ENCODE peak calls at places on chromosomes 5 and 9, in eight cellular contexts. U, P, X, M, E, F, D and T are unnamed samples.

GRCh38 chr5:178318893-178319292 is 86.3 kb upstream of the PHYKPL start:
- DNase-seq in P (no peak), E (no peak), X (no peak), D (peak; percentile 24), F (no peak), U (no peak), M (peak; percentile 40), T (no peak)

GRCh38 chr9:94611638-94612068 is 18.0 kb upstream of the FBP2 start:
- DNase-seq in M (no peak), E (no peak), X (no peak), F (no peak), D (no peak), U (no peak), P (peak; percentile 37), T (no peak)

GRCh38 chr5:32173394-32174010 is 617 bp downstream of the GOLPH3 start:
- DNase-seq in F (peak; percentile 52), E (peak; percentile 71), X (peak; percentile 76), P (peak; percentile 72), U (peak; percentile 65), D (no peak), M (peak; percentile 88), T (peak; percentile 43)

GRCh38 chr5:116444373-116445058 is 130.1 kb downstream of the SEMA6A start:
- DNase-seq in F (no peak), U (no peak), P (no peak), E (no peak), M (no peak), D (no peak), X (no peak), T (no peak)

GRCh38 chr5:133294380-133294779 is 242.6 kb downstream of the HSPA4 start:
- DNase-seq in X (no peak), E (no peak), M (no peak), P (no peak), U (no peak), F (no peak), D (no peak), T (no peak)

GRCh38 chr5:54681036-54681435 is 163.5 kb downstream of the SNX18 start:
- DNase-seq in E (no peak), P (no peak), X (no peak), D (no peak), U (no peak), F (no peak), M (no peak), T (no peak)

GRCh38 chr9:91577540-91577939 is 153.9 kb upstream of the NFIL3 start:
- DNase-seq in M (no peak), U (no peak), E (no peak), P (no peak), F (no peak), D (no peak), X (no peak), T (no peak)

GRCh38 chr5:119878712-119879111 is 249.4 kb downstream of the FAM170A start:
- DNase-seq in P (no peak), D (no peak), U (no peak), F (no peak), M (no peak), X (peak; percentile 64), E (no peak), T (no peak)

GRCh38 chr9:83304686-83305085 is 233.5 kb downstream of the FRMD3 start:
- DNase-seq in F (peak; percentile 37), P (peak; percentile 64), E (peak; percentile 55), U (peak; percentile 80), D (peak; percentile 91), X (no peak), M (peak; percentile 93), T (peak; percentile 71)

GRCh38 chr9:111854799-111855198 is 41.8 kb upstream of the UGCG start:
- DNase-seq in E (no peak), M (no peak), D (no peak), P (no peak), U (no peak), X (no peak), F (peak; percentile 35), T (no peak)

GRCh38 chr5:166509085-166509484 is 1782.4 kb upstream of the WWC1 start:
- DNase-seq in D (no peak), U (no peak), P (no peak), E (no peak), M (no peak), X (peak; percentile 76), F (no peak), T (no peak)

GRCh38 chr5:1054018-1054798 is 45.6 kb downstream of the NKD2 start:
- DNase-seq in F (no peak), D (no peak), U (peak; percentile 10), M (no peak), X (peak; percentile 8), E (no peak), P (no peak), T (no peak)

GRCh38 chr9:127448112-127448805 is 2.9 kb downstream of the RPL12 start:
- DNase-seq in X (no peak), D (no peak), P (no peak), U (no peak), E (no peak), M (no peak), F (no peak), T (no peak)

GRCh38 chr5:65742565-65743231 is 20.7 kb downstream of the NLN start:
- DNase-seq in E (no peak), D (no peak), M (no peak), P (no peak), U (no peak), F (peak; percentile 91), X (peak; percentile 44), T (no peak)

GRCh38 chr5:72246954-72247442 is 73.0 kb downstream of the MRPS27 start:
- DNase-seq in M (no peak), X (no peak), E (no peak), F (peak; percentile 69), P (no peak), U (no peak), D (no peak), T (no peak)

GRCh38 chr9:21141427-21141882 is at the start of gene IFNW1:
- DNase-seq in F (no peak), E (no peak), D (no peak), M (no peak), U (no peak), X (peak; percentile 43), P (no peak), T (no peak)

GRCh38 chr5:164394686-164395187 is 889.3 kb downstream of the MAT2B start:
- DNase-seq in U (no peak), M (no peak), E (no peak), P (no peak), D (no peak), F (no peak), X (no peak), T (no peak)

GRCh38 chr9:123119566-123119965 is 86.1 kb downstream of the GPR21 start:
- DNase-seq in P (no peak), X (no peak), M (no peak), E (no peak), U (no peak), D (no peak), F (no peak), T (no peak)

GRCh38 chr5:107304671-107305070 is 366.1 kb downstream of the EFNA5 start:
- DNase-seq in P (no peak), X (no peak), D (no peak), U (no peak), M (no peak), E (no peak), F (no peak), T (no peak)

GRCh38 chr5:150339165-150339564 is 18.3 kb upstream of the TCOF1 start:
- DNase-seq in D (no peak), E (no peak), F (no peak), U (no peak), P (no peak), M (no peak), X (no peak), T (no peak)

GRCh38 chr9:89491688-89492087 is 6.2 kb downstream of the SEMA4D start:
- DNase-seq in M (no peak), X (no peak), E (no peak), D (no peak), F (no peak), P (no peak), U (no peak), T (no peak)

GRCh38 chr5:126124706-126125345 is 298.4 kb upstream of the GRAMD2B start:
- DNase-seq in P (no peak), X (peak; percentile 16), U (no peak), M (no peak), D (no peak), E (no peak), F (peak; percentile 64), T (no peak)

GRCh38 chr5:96745844-96746531 is 61.8 kb downstream of the ERAP1 start:
- DNase-seq in F (peak; percentile 39), E (no peak), D (no peak), P (no peak), X (no peak), U (no peak), M (no peak), T (no peak)

GRCh38 chr9:72442212-72442607 is 77.2 kb upstream of the ZFAND5 start:
- DNase-seq in F (peak; percentile 88), U (no peak), M (no peak), X (peak; percentile 44), P (no peak), D (no peak), E (no peak), T (peak; percentile 19)

GRCh38 chr9:76913467-76913866 is 7.6 kb upstream of the PRUNE2 start:
- DNase-seq in E (no peak), X (no peak), D (no peak), P (no peak), F (no peak), M (no peak), U (no peak), T (no peak)

GRCh38 chr9:130860458-130861316 is 25.6 kb downstream of the ABL1 start:
- DNase-seq in U (peak; percentile 85), F (peak; percentile 99), X (peak; percentile 58), P (no peak), M (peak; percentile 97), D (peak; percentile 94), E (peak; percentile 38), T (no peak)
- H3K27ac ChIP-seq in U (peak overlapping the region; percentile 66), F (peak overlapping the region; percentile 53), X (peak overlapping the region; percentile 86), P (no peak overlapping the region), M (peak overlapping the region; percentile 89), D (peak overlapping the region; percentile 83), E (peak overlapping the region; percentile 40), T (peak overlapping the region; percentile 14)

DNA sequence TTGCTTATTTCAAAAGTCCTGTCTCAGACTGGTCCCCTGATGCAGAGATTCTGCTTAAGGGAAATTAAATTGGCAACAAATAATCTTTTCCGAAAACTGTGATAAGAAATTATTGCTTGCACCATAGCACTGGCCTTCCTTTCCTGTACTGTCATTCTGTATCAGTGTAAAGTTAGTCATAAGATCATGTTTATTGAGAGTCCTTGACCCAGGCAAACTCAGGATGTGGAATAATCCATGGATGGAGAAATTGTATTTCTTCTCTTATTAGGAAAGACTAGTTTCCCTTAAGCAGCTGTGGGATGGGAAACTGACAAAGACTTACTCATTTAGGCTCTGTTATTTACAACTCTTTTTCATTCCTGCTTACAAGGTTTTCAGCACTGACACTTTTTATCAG is 83.0 kb upstream of the RANBP6 start:
- DNase-seq in F (peak; percentile 56), M (no peak), X (no peak), U (no peak), P (no peak), D (no peak), E (no peak), T (no peak)
- H3K4me3 ChIP-seq in F (no peak overlapping the region), M (no peak overlapping the region), X (no peak overlapping the region), U (no peak overlapping the region), P (no peak overlapping the region), D (no peak overlapping the region), E (no peak overlapping the region), T (no peak overlapping the region)

GRCh38 chr9:1262367-1262766 is 212.2 kb downstream of the DMRT2 start:
- DNase-seq in M (no peak), U (no peak), F (no peak), X (no peak), D (no peak), E (no peak), P (no peak), T (no peak)
- H3K4me1 ChIP-seq in M (no peaks in the 10 kb centered on the region), U (no peaks in the 10 kb centered on the region), F (no peaks in the 10 kb centered on the region), X (no peaks in the 10 kb centered on the region), D (no peaks in the 10 kb centered on the region), E (no peaks in the 10 kb centered on the region), P (no peaks in the 10 kb centered on the region), T (no peaks in the 10 kb centered on the region)

GRCh38 chr5:141823056-141823455 is 55.2 kb downstream of the PCDH1 start:
- DNase-seq in D (no peak), M (no peak), X (no peak), U (no peak), P (no peak), E (no peak), F (no peak), T (no peak)
- H3K27ac ChIP-seq in D (no peak overlapping the region), M (peak overlapping the region; percentile 62), X (no peak overlapping the region), U (no peak overlapping the region), P (no peak overlapping the region), E (no peak overlapping the region), F (no peak overlapping the region), T (no peak overlapping the region)